ENCODE peak calls at places on chromosomes 7 and 10, in eight cellular contexts. U, R, S, X, C, V, L and T are unnamed samples.

GRCh38 chr7:50962962-50963374 is 180.3 kb upstream of the GRB10 start:
- DNase-seq in U (no peak), R (peak; percentile 57), S (peak; percentile 46), X (peak; percentile 42), C (no peak), V (peak; percentile 83), L (peak; percentile 75), T (peak; percentile 34)

GRCh38 chr7:148699024-148699771 is 495 bp downstream of the CUL1 start:
- DNase-seq in U (peak; percentile 60), R (peak; percentile 63), S (peak; percentile 72), X (peak; percentile 91), C (peak; percentile 41), V (peak; percentile 46), L (peak; percentile 82), T (no peak)

GRCh38 chr10:4909118-4909517 is 54.1 kb upstream of the AKR1C1 start:
- DNase-seq in U (no peak), R (no peak), S (no peak), X (no peak), C (no peak), V (peak; percentile 26), L (no peak), T (no peak)

GRCh38 chr10:45470098-45471012 is 96.3 kb downstream of the ALOX5 start:
- DNase-seq in U (peak; percentile 78), R (peak; percentile 86), S (peak; percentile 86), X (peak; percentile 47), C (peak; percentile 78), V (no peak), L (no peak), T (no peak)

GRCh38 chr10:17432738-17433137 is 21.7 kb downstream of the ST8SIA6 start:
- DNase-seq in U (no peak), R (no peak), S (no peak), X (peak; percentile 23), C (no peak), V (no peak), L (no peak), T (peak; percentile 45)

GRCh38 chr10:14889318-14889717 is 10.7 kb downstream of the SUV39H2 start:
- DNase-seq in U (peak; percentile 16), R (peak; percentile 32), S (peak; percentile 48), X (peak; percentile 34), C (no peak), V (peak; percentile 32), L (no peak), T (no peak)

GRCh38 chr7:47190462-47190861 is 391.4 kb downstream of the TNS3 start:
- DNase-seq in U (no peak), R (no peak), S (peak; percentile 62), X (no peak), C (no peak), V (no peak), L (no peak), T (no peak)

GRCh38 chr7:51471199-51472016 is 154.8 kb upstream of the COBL start:
- DNase-seq in U (no peak), R (no peak), S (peak; percentile 52), X (no peak), C (no peak), V (no peak), L (no peak), T (no peak)

GRCh38 chr7:153297141-153297540 is 537.6 kb downstream of the ACTR3B start:
- DNase-seq in U (no peak), R (no peak), S (peak; percentile 6), X (no peak), C (no peak), V (no peak), L (no peak), T (no peak)

GRCh38 chr10:133388265-133388972 is 5.5 kb upstream of the MTG1 start:
- DNase-seq in U (no peak), R (no peak), S (no peak), X (no peak), C (no peak), V (peak; percentile 40), L (peak; percentile 34), T (no peak)

GRCh38 chr10:46106410-46107255 is 60.6 kb upstream of the MSMB start:
- DNase-seq in U (peak; percentile 54), R (peak; percentile 39), S (peak; percentile 87), X (peak; percentile 65), C (peak; percentile 59), V (peak; percentile 66), L (peak; percentile 78), T (no peak)

GRCh38 chr10:118615888-118616287 is 20.4 kb upstream of the PRLHR start:
- DNase-seq in U (no peak), R (no peak), S (no peak), X (peak; percentile 51), C (no peak), V (no peak), L (no peak), T (peak; percentile 36)

GRCh38 chr7:42572046-42572445 is 335.0 kb upstream of the GLI3 start:
- DNase-seq in U (no peak), R (peak; percentile 87), S (no peak), X (no peak), C (no peak), V (no peak), L (no peak), T (no peak)

GRCh38 chr7:95592570-95592969 is 3.7 kb downstream of the PDK4 start:
- DNase-seq in U (no peak), R (no peak), S (no peak), X (no peak), C (no peak), V (no peak), L (no peak), T (no peak)

GRCh38 chr10:110664483-110665420 is 20.6 kb downstream of the RBM20 start:
- DNase-seq in U (no peak), R (peak; percentile 88), S (peak; percentile 76), X (peak; percentile 93), C (no peak), V (peak; percentile 80), L (no peak), T (peak; percentile 63)

GRCh38 chr10:104780165-104780564 is 139.1 kb downstream of the SORCS3 start:
- DNase-seq in U (no peak), R (no peak), S (no peak), X (no peak), C (no peak), V (no peak), L (no peak), T (no peak)

GRCh38 chr10:100683545-100684127 is 61.7 kb upstream of the PAX2 start:
- DNase-seq in U (no peak), R (no peak), S (no peak), X (no peak), C (no peak), V (no peak), L (no peak), T (no peak)

GRCh38 chr10:32954545-32955298 is 3.3 kb downstream of the ITGB1 start:
- DNase-seq in U (no peak), R (no peak), S (no peak), X (no peak), C (no peak), V (no peak), L (no peak), T (no peak)
- H3K4me1 ChIP-seq in U (peaks cover 10% of the 10 kb centered on the region), R (peaks cover 12% of the 10 kb centered on the region), S (peaks cover 18% of the 10 kb centered on the region), X (peaks cover 54% of the 10 kb centered on the region), C (no peaks in the 10 kb centered on the region), V (peaks cover 41% of the 10 kb centered on the region), L (peaks cover 78% of the 10 kb centered on the region), T (peaks cover 31% of the 10 kb centered on the region)

DNA sequence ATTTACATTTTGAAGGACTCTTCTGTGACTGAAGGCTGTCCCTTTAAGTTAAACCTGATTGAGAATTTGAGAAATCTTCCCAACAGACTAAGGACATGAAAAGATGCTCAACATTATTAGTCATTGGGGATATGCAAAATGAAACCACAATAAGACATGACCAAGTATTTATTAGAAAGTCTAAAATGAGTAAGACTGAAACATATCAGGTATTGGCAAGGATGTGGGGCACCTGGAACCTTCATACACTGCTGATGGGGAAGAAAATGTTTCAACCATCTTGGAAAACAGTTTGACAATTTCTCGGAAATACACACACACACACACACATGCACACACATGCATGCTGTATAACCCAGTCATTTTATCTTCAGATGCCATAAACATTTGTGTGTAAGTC is 132.1 kb upstream of the CDK6 start:
- DNase-seq in U (no peak), R (no peak), S (no peak), X (no peak), C (no peak), V (no peak), L (no peak), T (peak; percentile 84)
- H3K27ac ChIP-seq in U (no peak overlapping the region), R (no peak overlapping the region), S (no peak overlapping the region), X (no peak overlapping the region), C (no peak overlapping the region), V (no peak overlapping the region), L (no peak overlapping the region), T (no peak overlapping the region)

GRCh38 chr7:37540917-37541316 is 92.3 kb upstream of the ELMO1 start:
- DNase-seq in U (no peak), R (no peak), S (no peak), X (no peak), C (no peak), V (no peak), L (no peak), T (no peak)
- H3K4me1 ChIP-seq in U (no peaks in the 10 kb centered on the region), R (no peaks in the 10 kb centered on the region), S (no peaks in the 10 kb centered on the region), X (no peaks in the 10 kb centered on the region), C (no peaks in the 10 kb centered on the region), V (no peaks in the 10 kb centered on the region), L (peaks cover 3% of the 10 kb centered on the region), T (no peaks in the 10 kb centered on the region)

GRCh38 chr7:21749318-21749717 is 196.4 kb downstream of the CDCA7L start:
- DNase-seq in U (no peak), R (no peak), S (no peak), X (no peak), C (no peak), V (no peak), L (no peak), T (no peak)

GRCh38 chr7:21746949-21747348 is 198.8 kb downstream of the CDCA7L start:
- DNase-seq in U (no peak), R (no peak), S (no peak), X (no peak), C (no peak), V (no peak), L (no peak), T (no peak)

GRCh38 chr7:21753071-21753470 is 192.6 kb downstream of the CDCA7L start:
- DNase-seq in U (no peak), R (no peak), S (peak; percentile 52), X (no peak), C (no peak), V (no peak), L (no peak), T (peak; percentile 39)

GRCh38 chr7:21743493-21743892 is 200.7 kb downstream of the DNAH11 start:
- DNase-seq in U (no peak), R (peak; percentile 14), S (no peak), X (no peak), C (no peak), V (no peak), L (no peak), T (no peak)

DNA sequence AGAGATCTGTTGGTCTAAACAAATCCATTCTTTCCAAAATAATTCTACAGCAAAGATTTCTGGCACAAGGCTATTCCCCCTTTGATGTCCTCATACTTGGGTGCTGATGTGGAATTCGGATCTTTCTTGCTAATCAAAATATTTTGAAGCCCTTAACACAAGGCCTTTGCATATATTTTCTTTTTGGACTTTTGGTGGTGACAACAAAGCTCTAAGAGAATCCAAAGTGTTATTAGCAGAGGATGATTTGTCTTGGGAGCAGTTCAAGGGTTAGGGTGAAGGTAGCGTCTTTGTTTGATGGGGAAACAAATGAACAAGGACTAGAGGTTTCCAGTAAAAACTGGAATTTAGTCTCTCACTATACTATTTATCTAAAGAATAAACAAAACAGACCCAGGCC is 197.9 kb downstream of the CDCA7L start:
- DNase-seq in U (no peak), R (no peak), S (no peak), X (no peak), C (no peak), V (no peak), L (no peak), T (no peak)
- H3K27ac ChIP-seq in U (no peak overlapping the region), R (no peak overlapping the region), S (no peak overlapping the region), X (no peak overlapping the region), C (no peak overlapping the region), V (no peak overlapping the region), L (no peak overlapping the region), T (no peak overlapping the region)